ENCODE peak calls at places on chromosomes 3 and 15, in ten cellular contexts. P is cardiac fibroblast; B is mesenchymal stem cell; I is activated T-helper 1 cell treated with anti-CD3 and anti-CD28 coated beads, Interleukin-2, amount 50 U/mL, for 16 hours; A is left lobe of liver; U is nephron progenitor cell; V is stimulated activated CD4-positive, alpha-beta T cell treated with anti-CD3 and anti-CD28 coated beads, TNF-alpha, amount 100 ng/mL, for 4 hours; Y is CD4-positive, alpha-beta T cell; Q is adipocyte; R is D341Med. L is an unnamed sample.

GRCh38 chr15:69757186-69757585 is 304.6 kb downstream of the RPLP1 start:
- DNase-seq in Q (no peak), Y (peak; percentile 36), P (no peak), V (peak; percentile 38), R (no peak), I (peak; percentile 62), B (no peak), A (no peak), U (no peak), L (no peak)

GRCh38 chr3:66617351-66617750 is 116.5 kb upstream of the LRIG1 start:
- DNase-seq in Y (no peak), Q (no peak), I (no peak), V (no peak), R (no peak), A (no peak), B (no peak), U (no peak), P (no peak), L (no peak)

GRCh38 chr15:81072551-81072950 is 61.5 kb upstream of the CFAP161 start:
- DNase-seq in Q (no peak), A (no peak), I (no peak), P (no peak), V (no peak), U (no peak), B (no peak), R (no peak), Y (no peak), L (no peak)

GRCh38 chr3:111797035-111797717 is 61.9 kb upstream of the PHLDB2 start:
- DNase-seq in B (no peak), A (no peak), V (no peak), R (no peak), P (peak; percentile 51), Q (peak; percentile 27), U (no peak), Y (no peak), I (no peak), L (no peak)

GRCh38 chr15:101258238-101259144 is 6.6 kb upstream of the CHSY1 start:
- DNase-seq in B (peak; percentile 73), A (peak; percentile 59), U (peak; percentile 55), V (no peak), R (peak; percentile 58), Y (peak; percentile 35), P (peak; percentile 89), Q (peak; percentile 89), I (no peak), L (no peak)

GRCh38 chr15:101478701-101479341 is 10.7 kb downstream of the PCSK6 start:
- DNase-seq in U (no peak), I (no peak), R (peak; percentile 25), A (peak; percentile 22), B (no peak), Y (no peak), V (no peak), Q (no peak), P (no peak), L (no peak)

GRCh38 chr15:65331811-65332210 is 27.3 kb downstream of the RNU5B-1 start:
- DNase-seq in U (no peak), P (no peak), B (no peak), Y (no peak), A (no peak), V (no peak), I (no peak), Q (no peak), R (no peak), L (no peak)

GRCh38 chr3:44021646-44022594 is 219.8 kb upstream of the TOPAZ1 start:
- DNase-seq in A (no peak), R (no peak), Q (peak; percentile 45), B (no peak), V (no peak), U (peak; percentile 57), I (no peak), Y (no peak), P (no peak), L (no peak)

GRCh38 chr3:98705694-98706093 is 57.4 kb upstream of the ST3GAL6 start:
- DNase-seq in I (no peak), Q (peak; percentile 49), P (peak; percentile 45), V (no peak), U (no peak), B (peak; percentile 23), A (no peak), Y (no peak), R (no peak), L (no peak)

GRCh38 chr15:40493089-40493840 is 22.5 kb downstream of the CHST14 start:
- DNase-seq in U (no peak), Y (peak; percentile 32), Q (no peak), P (no peak), R (no peak), I (peak; percentile 39), B (peak; percentile 19), A (no peak), V (peak; percentile 35), L (no peak)